ENCODE peak calls at places on chromosomes 13 and 19, in ten cellular contexts. R, W, T, Z, J, L, S, E, B and U are unnamed samples.

GRCh38 chr13:72990883-72991282 is 67.9 kb upstream of the KLF5 start:
- DNase-seq in B (no peak), R (no peak), Z (no peak), W (no peak), S (no peak), L (no peak), J (no peak), T (no peak), E (no peak), U (no peak)

GRCh38 chr13:94731028-94731427 is 18.7 kb upstream of the SOX21 start:
- DNase-seq in E (no peak), B (no peak), L (no peak), W (no peak), T (no peak), R (no peak), J (no peak), Z (no peak), S (no peak), U (no peak)

GRCh38 chr19:41226053-41226873 is 7.2 kb downstream of the AXL start:
- DNase-seq in L (peak; percentile 63), B (peak; percentile 37), Z (peak; percentile 59), T (peak; percentile 81), R (peak; percentile 72), J (peak; percentile 51), E (no peak), W (peak; percentile 62), S (no peak), U (peak; percentile 77)

GRCh38 chr19:2287585-2287984 is 5.6 kb upstream of the PEAK3 start:
- DNase-seq in R (no peak), T (peak; percentile 1), S (no peak), B (no peak), J (no peak), Z (no peak), L (no peak), W (no peak), E (no peak), U (no peak)

GRCh38 chr13:25286969-25287961 is at the start of gene MTMR6:
- DNase-seq in Z (peak; percentile 95), E (peak; percentile 96), J (peak; percentile 96), B (peak; percentile 84), T (peak; percentile 90), S (peak; percentile 100), L (peak; percentile 95), R (peak; percentile 51), W (peak; percentile 92), U (peak; percentile 94)

GRCh38 chr19:313169-313987 is 22.2 kb upstream of the PLPP2 start:
- DNase-seq in T (no peak), E (no peak), B (no peak), L (no peak), R (no peak), J (no peak), Z (peak; percentile 62), S (peak; percentile 82), W (peak; percentile 18), U (no peak)

GRCh38 chr13:113835461-113836274 is 28.2 kb downstream of the GAS6 start:
- DNase-seq in B (no peak), J (no peak), S (no peak), R (no peak), L (no peak), Z (no peak), T (no peak), W (no peak), E (no peak), U (no peak)

GRCh38 chr19:45528744-45529453 is 21.6 kb downstream of the VASP start:
- DNase-seq in S (no peak), T (peak; percentile 97), L (peak; percentile 69), J (no peak), B (peak; percentile 74), W (peak; percentile 70), R (no peak), Z (no peak), E (no peak), U (peak; percentile 77)

GRCh38 chr19:49895566-49896297 is 955 bp downstream of the IL4I1 start:
- DNase-seq in S (no peak), W (no peak), R (no peak), E (no peak), Z (no peak), B (no peak), T (no peak), L (no peak), J (no peak), U (no peak)

GRCh38 chr19:56118666-56119584 is 2.2 kb downstream of the ZNF787 start:
- DNase-seq in W (no peak), Z (no peak), E (no peak), L (no peak), R (no peak), T (no peak), B (no peak), S (no peak), J (no peak), U (no peak)

GRCh38 chr13:21979156-21979819 is 308.4 kb downstream of the FGF9 start:
- DNase-seq in E (no peak), T (no peak), W (no peak), Z (no peak), B (no peak), R (no peak), J (no peak), L (no peak), S (no peak), U (no peak)

GRCh38 chr19:33203529-33203928 is 9.4 kb downstream of the LRP3 start:
- DNase-seq in L (no peak), E (no peak), B (no peak), R (no peak), W (no peak), Z (no peak), T (no peak), S (no peak), J (no peak), U (no peak)

GRCh38 chr13:65400707-65401106 is 1829.4 kb downstream of the PCDH9 start:
- DNase-seq in J (no peak), E (no peak), Z (no peak), S (no peak), L (no peak), B (no peak), T (no peak), R (no peak), W (no peak), U (no peak)

GRCh38 chr19:58563034-58563573 is 4.7 kb upstream of the UBE2M start:
- DNase-seq in B (no peak), S (peak; percentile 83), W (peak; percentile 37), J (no peak), Z (no peak), T (peak; percentile 50), R (no peak), L (no peak), E (no peak), U (no peak)

GRCh38 chr19:2627319-2627829 is 75.1 kb downstream of the GNG7 start:
- DNase-seq in B (peak; percentile 51), E (no peak), W (peak; percentile 87), T (no peak), S (peak; percentile 95), R (peak; percentile 92), Z (peak; percentile 94), J (peak; percentile 95), L (peak; percentile 68), U (peak; percentile 69)

GRCh38 chr19:13024126-13024957 is 29.1 kb downstream of the NFIX start:
- DNase-seq in R (no peak), S (no peak), E (no peak), L (no peak), J (no peak), W (no peak), T (no peak), B (no peak), Z (peak; percentile 11), U (no peak)
- TF ChIP-seq POLR2AphosphoS5 in R (no peak), S (no peak), E (no peak), L (no peak), J (no peak), W (no peak), T (no peak), B (no peak), Z (no peak), U (no peak)

GRCh38 chr13:27969073-27969865 is at the start of gene CDX2:
- DNase-seq in T (peak; percentile 87), W (peak; percentile 24), R (peak; percentile 55), Z (no peak), B (no peak), E (peak; percentile 59), L (no peak), J (no peak), S (no peak), U (peak; percentile 92)
- H3K27me3 ChIP-seq in T (peaks cover 100% of the 10 kb centered on the region), W (peaks cover 95% of the 10 kb centered on the region), R (no peaks in the 10 kb centered on the region), Z (peaks cover 89% of the 10 kb centered on the region), B (peaks cover 54% of the 10 kb centered on the region), E (peaks cover 100% of the 10 kb centered on the region), L (peaks cover 98% of the 10 kb centered on the region), J (peaks cover 78% of the 10 kb centered on the region), S (peaks cover 100% of the 10 kb centered on the region), U (peaks cover 92% of the 10 kb centered on the region)

GRCh38 chr13:97001641-97002040 is 7.4 kb upstream of the OXGR1 start:
- DNase-seq in L (no peak), S (no peak), Z (no peak), B (no peak), J (no peak), W (no peak), R (no peak), T (no peak), E (no peak), U (peak; percentile 17)

GRCh38 chr13:97004096-97004876 is 10.0 kb upstream of the OXGR1 start:
- DNase-seq in E (no peak), W (no peak), R (no peak), T (no peak), Z (no peak), L (no peak), J (no peak), B (no peak), S (no peak), U (no peak)

GRCh38 chr13:97000295-97000925 is 6.1 kb upstream of the OXGR1 start:
- DNase-seq in W (no peak), E (no peak), T (peak; percentile 36), Z (no peak), J (no peak), S (no peak), B (no peak), R (no peak), L (no peak), U (no peak)

GRCh38 chr13:97003071-97003470 is 8.8 kb upstream of the OXGR1 start:
- DNase-seq in S (no peak), J (no peak), L (no peak), W (no peak), B (no peak), T (no peak), R (no peak), Z (no peak), E (no peak), U (no peak)

DNA sequence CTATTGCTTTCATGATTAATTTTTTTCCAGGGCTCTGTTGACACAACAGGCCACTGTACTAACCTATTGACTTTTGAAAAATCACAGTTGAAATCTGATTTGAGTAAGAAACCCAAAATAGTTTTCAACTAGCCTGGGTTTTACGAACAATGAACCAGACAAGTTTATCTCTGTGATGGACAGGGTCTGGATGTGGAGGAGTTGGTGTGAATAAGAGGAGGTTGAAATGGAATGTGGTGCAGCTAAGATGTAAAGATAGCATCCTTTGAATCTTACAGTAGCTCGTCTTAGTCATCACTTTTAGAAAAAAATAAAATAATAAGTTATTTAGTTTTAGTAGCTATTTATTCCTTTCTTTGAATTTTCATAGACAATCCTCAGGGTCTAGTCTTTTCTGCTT is 8.3 kb upstream of the OXGR1 start:
- DNase-seq in S (no peak), B (no peak), J (no peak), R (no peak), E (no peak), Z (no peak), L (no peak), T (no peak), W (no peak), U (no peak)
- H3K4me1 ChIP-seq in S (no peaks in the 10 kb centered on the region), B (no peaks in the 10 kb centered on the region), J (no peaks in the 10 kb centered on the region), R (peaks cover 17% of the 10 kb centered on the region), E (no peaks in the 10 kb centered on the region), Z (no peaks in the 10 kb centered on the region), L (no peaks in the 10 kb centered on the region), T (peaks cover 9% of the 10 kb centered on the region), W (peaks cover 9% of the 10 kb centered on the region), U (peaks cover 6% of the 10 kb centered on the region)

GRCh38 chr13:77853701-77854100 is 64.9 kb downstream of the EDNRB start:
- DNase-seq in W (no peak), R (no peak), L (no peak), T (peak; percentile 97), B (no peak), E (no peak), J (no peak), Z (no peak), S (no peak), U (no peak)
- TF ChIP-seq POLR2AphosphoS5 in W (no peak), R (no peak), L (no peak), T (peak; percentile 30), B (no peak), E (no peak), J (no peak), Z (no peak), S (no peak), U (no peak)